ENCODE peak calls at places on chromosomes 11 and 22, in seven cellular contexts. H is ovary, Y is ELR, D is fibroblast of lung, R is HS-27A, X is NCI-H69, U is ecto neural progenitor cell. T is an unnamed sample.

GRCh38 chr11:12765428-12765827 is 91.2 kb downstream of the TEAD1 start:
- DNase-seq in H (peak), R (no peak), X (peak), Y (no peak), U (no peak), D (no peak), T (no peak)

GRCh38 chr11:48005878-48006277 is 25.5 kb downstream of the PTPRJ start:
- DNase-seq in D (no peak), Y (no peak), H (no peak), U (peak), X (peak), R (no peak), T (no peak)

GRCh38 chr11:1458340-1459218 is 28.0 kb downstream of the MOB2 start:
- DNase-seq in R (no peak), Y (peak), D (peak), H (peak), U (peak), X (peak), T (peak)

GRCh38 chr11:134039726-134040385 is 29.0 kb upstream of the JAM3 start:
- DNase-seq in X (no peak), Y (no peak), H (no peak), R (no peak), U (no peak), D (no peak), T (no peak)

GRCh38 chr11:67651976-67652895 is 1.7 kb upstream of the ACY3 start:
- DNase-seq in U (no peak), R (no peak), H (no peak), D (peak), X (no peak), Y (no peak), T (no peak)

GRCh38 chr11:13942908-13943505 is 19.5 kb upstream of the SPON1 start:
- DNase-seq in D (peak), H (no peak), X (no peak), Y (peak), U (no peak), R (no peak), T (no peak)

GRCh38 chr22:23549198-23549595 is 30.9 kb downstream of the IGLL1 start:
- DNase-seq in X (no peak), U (no peak), H (no peak), D (no peak), Y (no peak), R (no peak), T (no peak)

GRCh38 chr11:78072455-78072854 is 7.2 kb downstream of the NDUFC2 start:
- DNase-seq in X (no peak), D (no peak), Y (no peak), R (no peak), H (no peak), U (no peak), T (no peak)

GRCh38 chr11:103949781-103950180 is 86.7 kb upstream of the DDI1 start:
- DNase-seq in X (no peak), U (no peak), D (no peak), R (no peak), Y (no peak), H (no peak), T (no peak)

GRCh38 chr22:46574993-46575914 is 37.8 kb upstream of the CELSR1 start:
- DNase-seq in H (peak), U (no peak), D (no peak), R (no peak), X (peak), Y (no peak), T (no peak)

GRCh38 chr11:16776716-16777115 is 38.3 kb downstream of the C11orf58 start:
- DNase-seq in U (peak), R (no peak), X (no peak), H (no peak), Y (no peak), D (peak), T (no peak)

T was measured in KBM-7.